ENCODE peak calls at places on chromosome 22, in four cellular contexts. K is IMR-90, M is K562, C is GM12878. P is an unnamed sample. For H3K9me3, the result is how much of the 10 kb centered on the place peaks cover.

GRCh38 chr22:38104084-38104483 is 6.4 kb downstream of the BAIAP2L2 start:
- DNase-seq in M (peak), K (peak), C (no peak), P (no peak)

GRCh38 chr22:17192186-17192585 is 27.0 kb downstream of the ADA2 start:
- DNase-seq in M (no peak), K (no peak), C (no peak), P (no peak)

GRCh38 chr22:30486661-30487115 is 14.9 kb upstream of the SEC14L3 start:
- DNase-seq in C (no peak), M (no peak), K (no peak), P (no peak)

GRCh38 chr22:31272522-31273446 is 19.5 kb downstream of the PIK3IP1 start:
- DNase-seq in C (no peak), K (peak), M (peak), P (peak)

GRCh38 chr22:40665312-40665711 is 14.0 kb upstream of the MCHR1 start:
- DNase-seq in M (no peak), C (no peak), K (peak), P (no peak)

GRCh38 chr22:27242474-27242873 is 559.1 kb downstream of the MN1 start:
- DNase-seq in K (no peak), M (no peak), C (no peak), P (no peak)

GRCh38 chr22:44154431-44154942 is 26.2 kb upstream of the PARVG start:
- DNase-seq in M (no peak), K (peak), C (peak), P (no peak)

GRCh38 chr22:39013923-39014722 is at the start of gene APOBEC3C:
- DNase-seq in K (peak), M (peak), C (peak), P (peak)

GRCh38 chr22:39300198-39300830 is 19.1 kb downstream of the RPL3 start:
- DNase-seq in K (no peak), M (no peak), C (no peak), P (no peak)

GRCh38 chr22:38755911-38756532 is at the start of gene SUN2:
- DNase-seq in K (peak), C (peak), M (peak), P (peak)

GRCh38 chr22:20997536-20998257 is 4.2 kb downstream of the THAP7 start:
- DNase-seq in C (no peak), M (peak), K (no peak), P (no peak)

GRCh38 chr22:39501644-39502108 is 414 bp upstream of the MIEF1 start:
- DNase-seq in K (no peak), C (no peak), M (no peak), P (no peak)

GRCh38 chr22:21043856-21044535 is 1.8 kb upstream of the LRRC74B start:
- DNase-seq in K (no peak), C (no peak), M (no peak), P (no peak)

GRCh38 chr22:42346722-42347121 is 76.3 kb upstream of the TCF20 start:
- DNase-seq in K (no peak), C (no peak), M (no peak), P (no peak)

GRCh38 chr22:18987765-18988164 is 51.7 kb upstream of the PRODH start:
- DNase-seq in K (no peak), M (peak), C (no peak), P (no peak)

GRCh38 chr22:40739723-40740122 is 60.4 kb downstream of the MCHR1 start:
- DNase-seq in C (no peak), K (no peak), M (no peak), P (peak)

GRCh38 chr22:35330258-35330861 is 30.7 kb downstream of the TOM1 start:
- DNase-seq in C (no peak), M (no peak), K (peak), P (peak)
- TF ChIP-seq FOS in C (no peak), M (no peak), K (peak), P (no peak)

GRCh38 chr22:47209547-47210023 is 447.1 kb downstream of the TBC1D22A start:
- DNase-seq in M (no peak), C (no peak), K (no peak), P (no peak)
- H3K9me3 ChIP-seq in M (under half), C (under half), K (under half), P (under half)

DNA sequence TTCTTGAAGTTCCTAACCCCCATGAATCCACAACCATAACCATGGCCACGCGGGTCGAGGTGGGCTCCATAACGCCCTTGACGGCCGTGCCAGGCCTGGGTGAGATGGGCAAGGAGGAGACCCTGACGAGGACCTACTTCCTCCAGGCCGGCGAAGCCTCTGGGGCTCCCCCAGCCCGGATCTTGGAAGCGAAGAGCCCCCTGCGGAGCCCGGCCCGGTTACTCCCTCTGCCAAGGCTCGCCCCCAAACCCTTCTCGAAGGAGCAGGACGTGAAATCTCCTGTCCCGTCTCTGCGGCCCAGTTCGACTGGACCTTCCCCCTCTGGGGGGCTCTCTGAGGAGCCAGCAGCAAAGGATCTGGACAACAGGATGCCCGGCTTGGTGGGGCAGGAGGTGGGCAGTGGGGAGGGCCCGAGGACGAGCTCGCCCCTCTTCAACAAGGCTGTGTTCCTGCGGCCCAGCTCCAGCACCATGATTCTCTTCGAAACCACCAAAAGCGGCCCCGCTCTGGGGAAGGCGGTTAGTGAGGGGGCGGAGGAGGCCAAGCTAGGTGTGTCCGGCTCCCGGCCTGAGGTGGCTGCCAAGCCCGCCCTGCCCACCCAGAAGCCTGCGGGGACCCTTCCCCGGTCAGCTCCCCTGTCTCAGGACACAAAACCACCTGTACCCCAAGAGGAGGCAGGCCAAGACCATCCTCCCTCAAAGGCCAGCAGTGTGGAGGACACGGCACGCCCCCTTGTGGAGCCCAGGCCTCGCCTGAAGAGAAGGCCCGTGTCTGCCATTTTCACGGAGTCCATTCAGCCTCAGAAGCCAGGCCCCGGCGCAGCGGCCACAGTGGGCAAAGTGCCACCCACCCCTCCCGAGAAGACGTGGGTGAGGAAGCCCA is 75.7 kb downstream of the KIAA1671 start:
- DNase-seq in K (no peak), M (peak), C (no peak), P (peak)
- TF ChIP-seq FOS in K (no peak), M (no peak), C (no peak), P (no peak)

GRCh38 chr22:36811094-36811797 is 5.6 kb downstream of the PVALB start:
- DNase-seq in M (no peak), K (no peak), C (no peak), P (no peak)
- H3K9me3 ChIP-seq in M (under half), K (under half), C (under half), P (under half)

DNA sequence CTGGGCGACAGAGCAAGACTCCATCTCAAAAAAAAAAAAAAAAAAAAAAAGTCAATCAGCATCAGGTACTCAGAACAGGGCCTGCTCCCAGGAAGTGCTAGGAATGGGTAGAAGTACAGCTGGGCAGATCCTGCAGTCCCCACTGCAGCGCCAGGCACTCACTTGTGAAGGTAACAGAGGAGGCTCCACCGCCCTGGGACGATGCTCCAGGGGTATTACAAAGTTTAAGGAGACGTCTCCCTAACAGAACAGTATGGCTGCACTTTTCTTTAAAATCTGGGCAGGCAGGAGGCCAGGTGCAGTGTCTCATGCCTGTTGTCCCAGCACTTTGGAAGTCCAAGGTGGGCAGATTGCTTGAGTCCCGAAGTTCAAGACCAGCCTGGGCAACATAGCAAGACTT is 1449.0 kb downstream of the BRD1 start:
- DNase-seq in K (no peak), M (no peak), C (no peak), P (no peak)
- TF ChIP-seq FOS in K (no peak), M (no peak), C (no peak), P (no peak)

GRCh38 chr22:45422237-45422983 is 8.9 kb downstream of the RIBC2 start:
- DNase-seq in C (no peak), M (no peak), K (no peak), P (no peak)
- H3K9me3 ChIP-seq in C (under half), M (under half), K (under half), P (under half)

GRCh38 chr22:28282346-28282745 is 363.3 kb upstream of the PITPNB start:
- DNase-seq in M (no peak), K (peak), C (no peak), P (no peak)

GRCh38 chr22:28283025-28283654 is 364.1 kb upstream of the PITPNB start:
- DNase-seq in K (peak), M (no peak), C (no peak), P (peak)

DNA sequence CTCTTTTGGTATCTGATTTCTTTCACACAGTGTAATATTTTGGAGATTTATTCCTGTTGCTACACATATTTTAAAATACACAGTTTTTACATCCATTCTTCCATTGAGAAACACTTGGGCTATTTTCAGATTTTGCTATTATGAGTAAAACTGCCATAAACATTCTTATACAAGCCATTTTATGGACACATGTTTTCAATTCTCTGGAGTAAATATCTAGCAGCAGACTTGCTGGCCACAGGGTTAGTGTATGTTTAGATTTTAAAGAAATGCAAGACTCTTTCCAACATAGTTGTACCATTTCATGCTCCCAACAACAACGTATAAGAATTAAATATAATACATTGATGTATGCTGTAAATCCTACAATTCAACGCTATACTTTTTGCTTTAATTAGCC is 360.8 kb upstream of the PITPNB start:
- DNase-seq in C (no peak), M (no peak), K (peak), P (no peak)
- TF ChIP-seq FOS in C (no peak), M (no peak), K (no peak), P (no peak)

GRCh38 chr22:48531108-48531507 is 1296.6 kb downstream of the BRD1 start:
- DNase-seq in C (no peak), K (no peak), M (no peak), P (no peak)
- H3K9me3 ChIP-seq in C (under half), K (half or more), M (under half), P (under half)

DNA sequence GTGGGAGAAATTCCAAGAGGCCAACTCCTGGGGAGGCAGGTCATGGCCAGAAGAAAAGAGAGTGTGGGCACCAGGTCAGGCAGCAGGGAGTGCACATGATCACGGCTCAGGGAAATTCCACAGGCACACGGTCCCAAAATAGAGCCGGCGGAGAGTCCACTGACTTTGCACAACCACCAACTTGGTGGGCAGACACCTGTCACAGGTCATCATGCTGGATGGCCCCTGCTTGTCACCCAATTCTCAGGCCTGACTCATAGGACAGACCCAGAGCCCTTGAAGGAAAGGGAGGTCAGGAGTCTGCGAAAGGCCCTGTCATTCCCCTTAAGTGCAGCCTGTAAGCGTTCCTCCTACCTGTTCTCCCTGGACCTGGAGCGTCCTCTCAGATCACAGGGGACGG is 15.8 kb downstream of the APOL2 start:
- DNase-seq in M (no peak), C (no peak), K (no peak), P (no peak)
- TF ChIP-seq FOS in M (no peak), C (no peak), K (no peak), P (no peak)

DNA sequence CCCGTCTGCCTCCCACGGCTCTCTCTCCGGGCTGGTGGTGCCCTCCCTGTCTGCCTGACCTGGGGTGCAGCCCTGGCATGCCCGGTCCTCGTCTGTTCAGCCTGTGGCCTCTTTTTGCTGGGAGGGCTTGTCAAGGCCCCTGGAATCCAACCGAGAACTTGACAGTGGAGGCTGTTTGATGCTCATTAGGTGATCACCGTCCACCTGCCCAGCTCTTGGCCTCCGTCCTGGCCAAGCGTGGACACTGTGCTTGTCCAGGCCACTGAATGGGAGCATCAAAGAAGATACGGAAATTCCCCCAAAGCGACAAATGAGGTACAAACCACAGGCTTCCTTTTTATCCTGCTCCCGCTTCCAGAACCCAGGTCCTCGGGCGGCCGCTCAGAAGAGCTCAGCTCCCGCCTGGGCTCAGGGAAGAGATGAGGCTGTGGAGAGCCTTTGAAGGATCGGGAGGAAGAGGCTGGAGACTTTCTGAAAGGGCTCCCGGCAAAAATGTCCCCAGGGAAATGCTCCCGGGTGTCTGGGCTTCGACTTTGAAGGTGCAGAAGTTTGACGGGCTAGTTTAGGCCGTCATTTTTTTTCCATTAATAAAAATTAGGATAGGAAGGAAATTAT is 1273.9 kb downstream of the BRD1 start:
- DNase-seq in M (no peak), C (no peak), K (no peak), P (no peak)
- H3K9me3 ChIP-seq in M (under half), C (under half), K (half or more), P (under half)

P was measured in endothelial cell of umbilical vein.